ENCODE peak calls at places on chromosomes 7 and 10, in nine cellular contexts. L is cardiac fibroblast; I is activated naive CD4-positive, alpha-beta T cell treated with anti-CD3 and anti-CD28 coated beads, Interleukin-2, amount 10 ng/mL, durations not matched to agents 7 days and 5 days; N is iris pigment epithelial cell; D is progenitor cell of endocrine pancreas; G is A172; F is left ventricle myocardium superior; W is MM.1S; U is A549. Z is an unnamed sample.

GRCh38 chr7:156198277-156198676 is 386.0 kb upstream of the SHH start:
- DNase-seq in L (no peak), I (no peak), N (no peak), D (no peak), G (no peak), F (no peak), W (no peak), U (no peak), Z (no peak)

GRCh38 chr7:151923097-151923876 is 33.0 kb upstream of the GALNTL5 start:
- DNase-seq in L (no peak), I (no peak), N (peak; percentile 15), D (no peak), G (no peak), F (no peak), W (no peak), U (no peak), Z (no peak)

GRCh38 chr7:1548438-1548831 is 7.6 kb downstream of the TMEM184A start:
- DNase-seq in L (no peak), I (no peak), N (no peak), D (no peak), G (no peak), F (peak; percentile 22), W (peak; percentile 37), U (no peak), Z (no peak)

GRCh38 chr7:37045786-37046185 is 321.5 kb upstream of the AOAH start:
- DNase-seq in L (no peak), I (no peak), N (no peak), D (no peak), G (no peak), F (no peak), W (no peak), U (no peak), Z (peak; percentile 7)

GRCh38 chr10:19021162-19021561 is 27.4 kb upstream of the MALRD1 start:
- DNase-seq in L (no peak), I (no peak), N (no peak), D (no peak), G (no peak), F (no peak), W (no peak), U (no peak), Z (no peak)

GRCh38 chr7:155533827-155534690 is 12.3 kb downstream of the CNPY1 start:
- DNase-seq in L (peak; percentile 14), I (peak; percentile 44), N (peak; percentile 9), D (peak; percentile 42), G (no peak), F (no peak), W (no peak), U (peak; percentile 87), Z (peak; percentile 88)

GRCh38 chr10:5948208-5948585 is 29.1 kb downstream of the IL15RA start:
- DNase-seq in L (no peak), I (no peak), N (no peak), D (no peak), G (no peak), F (no peak), W (no peak), U (no peak), Z (no peak)

GRCh38 chr7:2878306-2878705 is 34.2 kb upstream of the GNA12 start:
- DNase-seq in L (no peak), I (no peak), N (no peak), D (no peak), G (no peak), F (no peak), W (no peak), U (no peak), Z (no peak)

GRCh38 chr10:103671126-103671525 is 177.6 kb downstream of the NEURL1 start:
- DNase-seq in L (no peak), I (no peak), N (no peak), D (no peak), G (no peak), F (no peak), W (no peak), U (no peak), Z (no peak)

GRCh38 chr10:8049874-8050560 is 4.5 kb upstream of the GATA3 start:
- DNase-seq in L (peak; percentile 25), I (no peak), N (no peak), D (no peak), G (no peak), F (no peak), W (no peak), U (peak; percentile 35), Z (peak; percentile 79)

GRCh38 chr10:7915923-7916322 is 97.6 kb downstream of the TAF3 start:
- DNase-seq in L (peak; percentile 75), I (no peak), N (peak; percentile 69), D (no peak), G (peak; percentile 66), F (no peak), W (no peak), U (no peak), Z (no peak)

GRCh38 chr10:129417164-129417563 is 49.9 kb upstream of the MGMT start:
- DNase-seq in L (peak; percentile 2), I (no peak), N (peak; percentile 0), D (no peak), G (no peak), F (no peak), W (no peak), U (no peak), Z (no peak)

GRCh38 chr7:121084748-121085336 is 96.3 kb downstream of the CPED1 start:
- DNase-seq in L (peak; percentile 98), I (no peak), N (peak; percentile 95), D (no peak), G (peak; percentile 91), F (peak; percentile 30), W (no peak), U (no peak), Z (no peak)

GRCh38 chr7:94135180-94135579 is 131.0 kb upstream of the BET1 start:
- DNase-seq in L (no peak), I (no peak), N (no peak), D (no peak), G (no peak), F (no peak), W (no peak), U (no peak), Z (no peak)

GRCh38 chr10:27439101-27439500 is 65.0 kb upstream of the RAB18 start:
- DNase-seq in L (no peak), I (no peak), N (no peak), D (no peak), G (no peak), F (no peak), W (no peak), U (no peak), Z (no peak)

GRCh38 chr7:151134743-151135524 is 32.6 kb downstream of the GBX1 start:
- DNase-seq in L (no peak), I (no peak), N (no peak), D (no peak), G (no peak), F (no peak), W (no peak), U (no peak), Z (no peak)

Z was measured in neural progenitor cell.